ENCODE peak calls at places on chromosomes 13 and 19, in nine cellular contexts. C is CD8-positive, alpha-beta T cell; H is hepatocyte; X is Peyer's patch; F is tibial nerve; O is heart right ventricle; V is PC-3; R is breast epithelium; U is lower lobe of right lung. P is an unnamed sample.

GRCh38 chr13:50080158-50080855 is 65.1 kb downstream of the KCNRG start:
- DNase-seq in U (no peak), R (no peak), C (no peak), V (no peak), X (peak), H (peak), O (no peak), F (peak), P (no peak)

GRCh38 chr13:104525467-104525866 is 1459.2 kb upstream of the SLC10A2 start:
- DNase-seq in U (no peak), H (no peak), X (no peak), V (no peak), F (no peak), C (no peak), R (no peak), O (no peak), P (no peak)

GRCh38 chr13:102251817-102252216 is 150.0 kb downstream of the FGF14 start:
- DNase-seq in O (no peak), C (no peak), F (no peak), U (no peak), H (no peak), V (no peak), R (no peak), X (no peak), P (no peak)

GRCh38 chr13:111936267-111936925 is 130.6 kb upstream of the SOX1 start:
- DNase-seq in O (no peak), H (no peak), C (peak), V (no peak), X (no peak), R (no peak), U (no peak), F (no peak), P (no peak)

GRCh38 chr19:55479451-55480230 is 3.2 kb downstream of the ZNF628 start:
- DNase-seq in H (no peak), X (no peak), O (no peak), F (no peak), C (no peak), R (no peak), V (no peak), U (no peak), P (no peak)

GRCh38 chr13:30113531-30113930 is 193.8 kb downstream of the KATNAL1 start:
- DNase-seq in R (no peak), U (no peak), H (no peak), O (no peak), V (no peak), X (no peak), C (no peak), F (no peak), P (no peak)

GRCh38 chr13:48448963-48449614 is 36.2 kb upstream of the LPAR6 start:
- DNase-seq in O (no peak), H (no peak), X (no peak), F (no peak), R (no peak), U (no peak), C (no peak), V (peak), P (peak)

GRCh38 chr19:48806518-48806817 is 4.4 kb downstream of the BCAT2 start:
- DNase-seq in X (no peak), U (no peak), R (no peak), V (no peak), H (no peak), F (no peak), C (peak), O (no peak), P (no peak)

GRCh38 chr19:10850631-10851030 is 2.4 kb downstream of the C19orf38 start:
- DNase-seq in C (no peak), U (no peak), F (no peak), O (no peak), X (no peak), H (no peak), V (no peak), R (no peak), P (no peak)

GRCh38 chr19:49489601-49490167 is 2.3 kb downstream of the RPL13A start:
- DNase-seq in F (no peak), O (no peak), C (no peak), H (no peak), R (no peak), U (no peak), X (peak), V (no peak), P (no peak)

GRCh38 chr19:41860419-41861097 is 503 bp downstream of the RPS19 start:
- DNase-seq in U (peak), F (no peak), X (no peak), O (no peak), H (no peak), R (no peak), V (no peak), C (no peak), P (no peak)

GRCh38 chr19:13905634-13906524 is at the start of the genes BRME1 and CC2D1A:
- DNase-seq in O (peak), V (peak), U (peak), C (peak), H (peak), F (peak), X (peak), R (peak), P (peak)

GRCh38 chr19:932647-933552 is 7.1 kb downstream of the ARID3A start:
- DNase-seq in X (peak), F (peak), R (no peak), U (peak), O (peak), H (no peak), V (no peak), C (peak), P (peak)

GRCh38 chr13:36297600-36298338 is at the start of gene CCDC169:
- DNase-seq in U (peak), C (peak), H (peak), V (peak), F (peak), R (peak), O (peak), X (peak), P (peak)

GRCh38 chr19:41808663-41809566 is 12.5 kb downstream of the CEACAM3 start:
- DNase-seq in H (no peak), O (peak), C (no peak), U (peak), R (no peak), F (peak), X (no peak), V (no peak), P (no peak)

GRCh38 chr19:43526884-43527859 is at the start of gene ETHE1:
- DNase-seq in C (peak), F (peak), X (peak), O (peak), R (peak), V (peak), H (peak), U (peak), P (no peak)

GRCh38 chr19:51107406-51108065 is 673 bp downstream of the CTU1 start:
- DNase-seq in O (no peak), U (no peak), V (peak), X (no peak), C (no peak), R (no peak), F (peak), H (peak), P (no peak)

GRCh38 chr19:38671654-38672053 is 24.2 kb downstream of the ACTN4 start:
- DNase-seq in X (no peak), H (no peak), R (no peak), C (no peak), U (no peak), F (no peak), O (no peak), V (no peak), P (no peak)

GRCh38 chr19:37933965-37934364 is 27.0 kb downstream of the SIPA1L3 start:
- DNase-seq in F (no peak), U (no peak), X (peak), V (no peak), R (no peak), O (peak), C (no peak), H (peak), P (no peak)

GRCh38 chr13:30429721-30430694 is 7.7 kb downstream of the UBE2L5 start:
- DNase-seq in R (no peak), H (peak), F (no peak), U (no peak), V (peak), C (no peak), O (no peak), X (no peak), P (peak)

GRCh38 chr13:48414501-48414900 is 1.6 kb upstream of the LPAR6 start:
- DNase-seq in H (no peak), V (no peak), C (no peak), F (no peak), R (no peak), U (no peak), X (no peak), O (no peak), P (no peak)

GRCh38 chr19:49331616-49332055 is 3.6 kb upstream of the CD37 start:
- DNase-seq in F (no peak), V (peak), O (no peak), U (no peak), X (peak), H (peak), C (peak), R (peak), P (no peak)

GRCh38 chr19:12721656-12722565 is 1.8 kb downstream of the TNPO2 start:
- DNase-seq in V (peak), R (peak), H (peak), F (no peak), U (peak), C (peak), X (peak), O (peak), P (peak)

GRCh38 chr13:96948127-96948526 is 46.1 kb downstream of the OXGR1 start:
- DNase-seq in H (no peak), C (no peak), F (no peak), V (no peak), U (no peak), O (no peak), X (no peak), R (no peak), P (no peak)

GRCh38 chr13:38166121-38166520 is 183.5 kb upstream of the UFM1 start:
- DNase-seq in V (no peak), O (no peak), U (no peak), R (no peak), F (no peak), X (no peak), H (no peak), C (no peak), P (no peak)

GRCh38 chr13:25731037-25731436 is 320.8 kb downstream of the SHISA2 start:
- DNase-seq in U (no peak), O (no peak), R (no peak), V (no peak), X (no peak), H (no peak), C (no peak), F (no peak), P (no peak)

GRCh38 chr13:105177265-105177900 is 1358.1 kb downstream of the EFNB2 start:
- DNase-seq in V (no peak), O (no peak), C (no peak), R (no peak), X (no peak), U (no peak), F (no peak), H (no peak), P (no peak)

GRCh38 chr19:54030895-54031586 is 32.7 kb downstream of the VSTM1 start:
- DNase-seq in R (no peak), O (no peak), F (no peak), V (peak), U (no peak), X (no peak), C (no peak), H (no peak), P (no peak)

GRCh38 chr13:34174671-34175145 is 356.8 kb downstream of the RFC3 start:
- DNase-seq in X (no peak), H (no peak), R (no peak), O (no peak), V (peak), F (no peak), U (no peak), C (no peak), P (no peak)

GRCh38 chr13:57582032-57582431 is 49.5 kb upstream of the PCDH17 start:
- DNase-seq in O (no peak), U (no peak), H (no peak), R (no peak), F (no peak), X (no peak), C (no peak), V (no peak), P (no peak)

GRCh38 chr19:18284710-18285430 is 3.4 kb upstream of the JUND start:
- DNase-seq in O (no peak), R (no peak), F (no peak), H (no peak), X (no peak), C (no peak), V (no peak), U (no peak), P (no peak)

GRCh38 chr13:101007245-101007644 is 332.6 kb upstream of the TMTC4 start:
- DNase-seq in U (no peak), C (no peak), H (no peak), V (no peak), R (no peak), X (no peak), O (no peak), F (no peak), P (no peak)

GRCh38 chr13:19618925-19619324 is 14.5 kb upstream of the MPHOSPH8 start:
- DNase-seq in F (no peak), R (no peak), C (no peak), H (peak), U (no peak), V (peak), O (no peak), X (no peak), P (no peak)

GRCh38 chr13:113920606-113921306 is 53.1 kb downstream of the C13orf46 start:
- DNase-seq in H (no peak), F (no peak), C (no peak), U (no peak), X (no peak), R (peak), V (no peak), O (no peak), P (no peak)

DNA sequence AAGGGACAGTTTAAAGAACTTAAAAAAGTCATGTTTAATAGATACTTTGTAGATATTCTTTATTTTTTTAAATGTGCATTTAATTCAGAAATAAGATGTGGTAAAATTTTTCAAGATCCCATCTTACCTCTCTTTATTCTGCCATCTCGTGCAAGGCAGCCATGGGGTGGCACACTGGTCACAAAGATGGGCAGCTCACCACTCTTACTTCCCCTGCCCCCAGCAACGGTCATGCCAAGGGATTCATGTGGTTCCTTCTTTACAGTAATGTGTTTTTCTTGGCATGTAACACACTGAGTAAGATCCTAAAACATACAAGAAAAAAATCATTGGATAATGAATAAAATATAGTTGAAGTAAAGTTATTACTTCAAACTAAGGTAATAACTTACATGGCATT is 64.2 kb downstream of the LNX2 start:
- DNase-seq in U (no peak), C (no peak), R (no peak), F (peak), O (no peak), H (no peak), V (peak), X (no peak), P (no peak)
- TF ChIP-seq CTCF in U (no peak), C (no peak), R (no peak), F (peak), O (peak), H (no peak), V (peak), X (no peak), P (peak)

GRCh38 chr13:21054313-21054712 is 7.1 kb downstream of the LATS2 start:
- DNase-seq in F (no peak), X (no peak), R (no peak), U (no peak), H (no peak), V (no peak), O (no peak), C (no peak), P (no peak)

GRCh38 chr13:21053231-21053630 is 8.2 kb downstream of the LATS2 start:
- DNase-seq in O (no peak), C (no peak), X (peak), U (no peak), R (no peak), H (no peak), F (no peak), V (no peak), P (no peak)

GRCh38 chr13:21055511-21056045 is 5.8 kb downstream of the LATS2 start:
- DNase-seq in O (no peak), R (no peak), V (no peak), F (no peak), H (no peak), C (no peak), U (no peak), X (no peak), P (no peak)

GRCh38 chr13:21051675-21052074 is 9.7 kb downstream of the LATS2 start:
- DNase-seq in U (no peak), R (no peak), V (no peak), H (no peak), C (no peak), X (peak), F (no peak), O (no peak), P (no peak)

DNA sequence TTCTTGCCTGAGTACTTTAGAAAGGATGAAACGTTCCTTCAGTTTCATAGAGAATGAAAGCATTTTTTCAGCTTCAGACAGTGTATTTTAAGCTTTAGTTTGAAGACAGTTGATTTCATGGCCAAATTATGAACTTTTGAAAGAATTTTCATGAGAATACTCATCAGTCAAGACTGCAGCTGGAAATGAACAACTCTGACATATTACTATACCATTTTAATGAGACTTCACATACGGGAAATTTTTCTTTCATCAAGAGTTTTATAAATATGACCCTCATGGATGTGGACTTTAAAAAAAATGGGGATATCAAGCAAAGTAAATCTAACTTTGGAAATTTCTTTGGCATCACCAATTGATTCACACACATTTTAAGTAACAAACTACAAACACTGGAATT is 6.4 kb downstream of the LATS2 start:
- DNase-seq in C (no peak), V (no peak), R (no peak), U (no peak), F (no peak), H (no peak), O (no peak), X (no peak), P (no peak)
- H3K27ac ChIP-seq in C (no peak), V (no peak), R (no peak), U (no peak), F (peak), H (no peak), O (peak), X (no peak), P (peak)

GRCh38 chr19:7699003-7699402 is 2.9 kb downstream of the FCER2 start:
- DNase-seq in H (no peak), X (no peak), C (no peak), F (no peak), R (no peak), U (no peak), O (no peak), V (no peak), P (no peak)
- H3K4me3 ChIP-seq in H (no peak), X (no peak), C (no peak), F (no peak), R (no peak), U (no peak), O (no peak), V (no peak), P (no peak)

GRCh38 chr13:51292000-51292550 is 47.4 kb upstream of the SERPINE3 start:
- DNase-seq in H (no peak), X (no peak), O (no peak), C (no peak), F (no peak), V (peak), R (no peak), U (no peak), P (peak)

GRCh38 chr13:51298812-51299211 is 40.7 kb upstream of the SERPINE3 start:
- DNase-seq in C (no peak), F (no peak), V (peak), R (no peak), X (no peak), H (no peak), U (no peak), O (no peak), P (no peak)

GRCh38 chr13:51303063-51303552 is 36.4 kb upstream of the SERPINE3 start:
- DNase-seq in H (no peak), U (no peak), O (no peak), F (no peak), X (no peak), R (no peak), C (no peak), V (no peak), P (no peak)

DNA sequence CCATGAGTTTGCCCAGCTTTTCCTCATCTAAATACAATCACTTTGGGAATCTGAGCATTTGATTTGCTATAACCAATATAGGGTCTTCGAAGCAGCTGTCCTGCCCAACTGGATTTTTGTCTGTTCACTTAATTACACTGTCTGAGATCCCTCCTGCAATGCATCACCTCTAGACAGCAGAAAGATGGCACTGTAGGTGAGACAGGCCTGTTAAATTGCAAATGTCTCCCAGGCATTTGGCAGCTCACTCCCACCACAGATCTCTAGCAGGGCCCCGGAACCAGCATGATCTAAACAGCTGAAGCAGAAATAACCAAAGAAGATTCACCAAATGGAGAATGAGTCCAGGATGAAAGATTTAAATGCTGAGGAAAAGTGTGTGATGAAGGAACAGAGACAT is 41.9 kb upstream of the SERPINE3 start:
- DNase-seq in X (no peak), U (no peak), F (no peak), H (no peak), V (no peak), O (no peak), C (no peak), R (no peak), P (no peak)
- TF ChIP-seq CTCF in X (no peak), U (no peak), F (no peak), H (no peak), V (peak), O (no peak), C (no peak), R (no peak), P (no peak)

GRCh38 chr19:34772697-34773554 is at the start of gene ZNF599:
- DNase-seq in X (peak), V (no peak), F (peak), O (peak), U (peak), R (peak), C (peak), H (peak), P (peak)
- H3K27ac ChIP-seq in X (peak), V (no peak), F (peak), O (peak), U (peak), R (peak), C (peak), H (peak), P (peak)

DNA sequence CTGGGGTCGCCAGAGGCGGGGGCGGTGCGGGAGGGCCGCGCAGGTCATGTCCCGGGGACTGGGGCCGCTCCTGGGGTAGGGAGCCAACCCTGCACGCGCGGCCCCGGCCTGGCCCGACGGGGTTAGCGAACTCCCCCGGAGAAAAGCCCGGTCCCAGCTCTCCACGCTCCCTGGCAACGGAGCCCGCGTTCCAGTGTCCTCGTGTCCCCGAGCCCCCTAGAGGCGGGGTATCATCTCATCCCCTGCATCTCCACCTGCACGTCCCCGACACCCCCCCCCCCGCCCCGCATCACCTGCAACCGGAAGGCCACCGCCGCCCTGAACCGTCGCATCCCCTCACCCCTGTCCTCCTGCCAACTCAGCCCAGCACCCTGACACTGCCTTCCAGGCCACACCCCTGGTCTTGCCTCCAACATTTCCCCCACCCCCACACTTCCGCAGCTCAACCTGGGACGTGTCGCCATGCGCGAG is 2.7 kb downstream of the WDR88 start:
- DNase-seq in X (peak), V (no peak), H (no peak), R (no peak), F (no peak), U (no peak), C (peak), O (no peak), P (no peak)
- H3K4me3 ChIP-seq in X (no peak), V (no peak), H (no peak), R (peak), F (no peak), U (no peak), C (no peak), O (no peak), P (no peak)

GRCh38 chr19:5867201-5868136 is 2.9 kb downstream of the FUT5 start:
- DNase-seq in V (no peak), H (no peak), U (no peak), X (no peak), O (no peak), C (no peak), R (no peak), F (no peak), P (no peak)

GRCh38 chr19:5864013-5864720 is 6.2 kb downstream of the FUT5 start:
- DNase-seq in R (no peak), X (no peak), O (no peak), U (no peak), F (no peak), C (no peak), H (no peak), V (no peak), P (no peak)

GRCh38 chr19:5865772-5866171 is 4.6 kb downstream of the FUT5 start:
- DNase-seq in V (no peak), H (no peak), O (no peak), C (no peak), F (no peak), U (no peak), X (no peak), R (no peak), P (no peak)

GRCh38 chr19:5863030-5863665 is 7.2 kb downstream of the FUT5 start:
- DNase-seq in H (no peak), V (no peak), O (no peak), F (no peak), R (no peak), X (no peak), U (no peak), C (no peak), P (no peak)

GRCh38 chr19:5864725-5865486 is 5.4 kb downstream of the FUT5 start:
- DNase-seq in U (no peak), R (no peak), V (no peak), O (no peak), X (no peak), C (no peak), H (no peak), F (no peak), P (no peak)
- TF ChIP-seq CTCF in U (no peak), R (no peak), V (peak), O (no peak), X (peak), C (no peak), H (no peak), F (no peak), P (peak)

P was measured in AG04450.